ENCODE peak calls at places on chromosomes 13 and 19, in ten cellular contexts. J is MCF 10A; K is substantia nigra; S is HT1080; E is breast epithelium; P is GM12865; Z is left ventricle myocardium inferior; H is heart right ventricle; R is fibroblast of lung; I is activated T-helper 1 cell treated with anti-CD3 and anti-CD28 coated beads, Interleukin-2, amount 50 U/mL, for 16 hours. G is an unnamed sample.

GRCh38 chr19:465056-465816 is 4.4 kb upstream of the SHC2 start:
- DNase-seq in J (no peak), K (no peak), S (no peak), E (no peak), P (no peak), Z (no peak), H (no peak), R (no peak), I (no peak), G (no peak)

GRCh38 chr19:39252458-39252857 is 3.8 kb upstream of the IFNL4 start:
- DNase-seq in J (no peak), K (no peak), S (no peak), E (no peak), P (no peak), Z (no peak), H (no peak), R (no peak), I (no peak), G (no peak)

GRCh38 chr19:40549007-40549708 is 27.5 kb upstream of the SHKBP1 start:
- DNase-seq in J (peak), K (no peak), S (no peak), E (no peak), P (peak), Z (peak), H (peak), R (peak), I (peak), G (no peak)

GRCh38 chr19:3132971-3133792 is 2.7 kb upstream of the GNA15 start:
- DNase-seq in J (no peak), K (peak), S (no peak), E (no peak), P (peak), Z (no peak), H (no peak), R (no peak), I (peak), G (peak)

GRCh38 chr19:10713317-10713716 is 4.6 kb upstream of the DNM2 start:
- DNase-seq in J (no peak), K (no peak), S (no peak), E (no peak), P (no peak), Z (no peak), H (no peak), R (no peak), I (no peak), G (no peak)

GRCh38 chr19:18906605-18907519 is 10.9 kb upstream of the CERS1 start:
- DNase-seq in J (no peak), K (peak), S (no peak), E (no peak), P (no peak), Z (no peak), H (no peak), R (no peak), I (no peak), G (no peak)

GRCh38 chr13:111967572-111968201 is 99.3 kb upstream of the SOX1 start:
- DNase-seq in J (no peak), K (peak), S (no peak), E (no peak), P (no peak), Z (no peak), H (no peak), R (no peak), I (no peak), G (no peak)

GRCh38 chr13:110388141-110388943 is 81.3 kb downstream of the COL4A2 start:
- DNase-seq in J (peak), K (no peak), S (no peak), E (peak), P (no peak), Z (no peak), H (peak), R (peak), I (no peak), G (no peak)

GRCh38 chr19:2302319-2303208 is 5.4 kb downstream of the LINGO3 start:
- DNase-seq in J (no peak), K (no peak), S (no peak), E (no peak), P (no peak), Z (peak), H (peak), R (peak), I (no peak), G (no peak)

GRCh38 chr19:4896372-4896771 is 6.3 kb downstream of the ARRDC5 start:
- DNase-seq in J (peak), K (no peak), S (peak), E (no peak), P (no peak), Z (no peak), H (no peak), R (peak), I (no peak), G (no peak)

GRCh38 chr13:100234524-100235136 is 145.7 kb downstream of the PCCA start:
- DNase-seq in J (no peak), K (no peak), S (peak), E (no peak), P (no peak), Z (no peak), H (no peak), R (peak), I (no peak), G (peak)

GRCh38 chr19:1447944-1448343 is 2.0 kb upstream of the APC2 start:
- DNase-seq in J (no peak), K (no peak), S (no peak), E (no peak), P (no peak), Z (no peak), H (no peak), R (no peak), I (no peak), G (no peak)

GRCh38 chr13:48853381-48854102 is 122.2 kb upstream of the FNDC3A start:
- DNase-seq in J (no peak), K (no peak), S (peak), E (no peak), P (peak), Z (no peak), H (no peak), R (peak), I (no peak), G (no peak)

GRCh38 chr19:40601061-40601973 is at the start of gene LTBP4:
- DNase-seq in J (no peak), K (no peak), S (no peak), E (no peak), P (no peak), Z (peak), H (peak), R (peak), I (no peak), G (no peak)

GRCh38 chr19:34480491-34480890 is 1.1 kb upstream of the WTIP start:
- DNase-seq in J (no peak), K (no peak), S (no peak), E (no peak), P (no peak), Z (no peak), H (no peak), R (no peak), I (no peak), G (no peak)

G was measured in AML-193.